ENCODE peak calls at places on chromosome 22, in five cellular contexts. R is PC-3, L is IMR-90, K is neural progenitor cell, J is neuronal stem cell. E is an unnamed sample.

GRCh38 chr22:19576460-19577421 is 52.5 kb upstream of the CLDN5 start:
- DNase-seq in L (peak), R (peak), K (peak), J (no peak), E (no peak)

GRCh38 chr22:36180038-36180880 is 19.7 kb upstream of the APOL3 start:
- DNase-seq in L (peak), R (peak), J (peak), K (peak), E (peak)

GRCh38 chr22:22884888-22885840 is 2.5 kb upstream of the IGLL5 start:
- DNase-seq in J (no peak), K (no peak), L (no peak), R (no peak), E (no peak)

GRCh38 chr22:20206709-20207215 is 55.9 kb upstream of the CCDC188 start:
- DNase-seq in L (peak), J (no peak), K (no peak), R (no peak), E (no peak)

GRCh38 chr22:16609548-16610261 is 17.1 kb upstream of the CCT8L2 start:
- DNase-seq in K (no peak), J (no peak), R (no peak), L (no peak), E (no peak)

GRCh38 chr22:29151316-29151715 is 54.4 kb upstream of the EMID1 start:
- DNase-seq in J (no peak), R (no peak), L (no peak), K (no peak), E (no peak)

GRCh38 chr22:49026476-49027121 is 801.1 kb downstream of the BRD1 start:
- DNase-seq in R (no peak), L (no peak), J (no peak), K (peak), E (no peak)

GRCh38 chr22:17087176-17088131 is 2.7 kb downstream of the IL17RA start:
- DNase-seq in K (no peak), J (no peak), L (peak), R (no peak), E (no peak)

GRCh38 chr22:25970996-25971811 is 198.1 kb upstream of the SEZ6L start:
- DNase-seq in R (no peak), J (no peak), L (no peak), K (peak), E (no peak)

GRCh38 chr22:49724893-49725489 is 102.7 kb downstream of the BRD1 start:
- DNase-seq in K (peak), L (peak), R (peak), J (peak), E (peak)

GRCh38 chr22:40414306-40414705 is 43.9 kb downstream of the SGSM3 start:
- DNase-seq in J (no peak), R (peak), L (peak), K (no peak), E (no peak)

GRCh38 chr22:40412441-40412840 is 42.0 kb downstream of the SGSM3 start:
- DNase-seq in R (no peak), L (no peak), K (no peak), J (no peak), E (no peak)

GRCh38 chr22:40414838-40415505 is 44.6 kb downstream of the SGSM3 start:
- DNase-seq in L (no peak), R (no peak), J (no peak), K (no peak), E (no peak)

GRCh38 chr22:40415531-40416266 is 45.3 kb downstream of the SGSM3 start:
- DNase-seq in K (no peak), J (no peak), L (peak), R (no peak), E (no peak)

GRCh38 chr22:40413873-40414272 is 43.5 kb downstream of the SGSM3 start:
- DNase-seq in J (no peak), L (no peak), K (no peak), R (no peak), E (no peak)
- H3K9ac ChIP-seq in J (no peak), L (no peak), K (no peak), R (no peak), E (no peak)

DNA sequence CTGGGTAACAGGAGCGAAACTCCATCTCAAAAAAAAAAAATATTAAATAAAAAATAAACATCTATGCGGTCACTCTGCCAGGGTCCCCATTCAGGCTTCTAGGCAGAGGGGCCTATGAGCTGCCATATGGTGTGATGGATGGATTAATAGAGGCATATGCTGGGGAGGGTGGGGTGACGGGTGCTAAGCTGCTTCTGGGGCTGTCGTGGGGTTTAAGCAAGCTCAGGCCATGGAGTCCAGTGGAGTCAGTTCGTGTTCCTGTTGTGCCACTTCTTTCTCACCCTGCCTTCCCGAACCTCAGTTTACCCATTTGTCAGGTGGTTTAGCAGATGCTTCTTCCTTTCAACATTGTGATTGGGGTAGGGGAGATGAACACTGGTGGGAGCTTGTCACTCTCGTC is 9.0 kb upstream of the GRAMD4 start:
- DNase-seq in L (no peak), K (no peak), J (no peak), R (no peak), E (no peak)
- H3K9ac ChIP-seq in L (no peak), K (no peak), J (no peak), R (no peak), E (no peak)

DNA sequence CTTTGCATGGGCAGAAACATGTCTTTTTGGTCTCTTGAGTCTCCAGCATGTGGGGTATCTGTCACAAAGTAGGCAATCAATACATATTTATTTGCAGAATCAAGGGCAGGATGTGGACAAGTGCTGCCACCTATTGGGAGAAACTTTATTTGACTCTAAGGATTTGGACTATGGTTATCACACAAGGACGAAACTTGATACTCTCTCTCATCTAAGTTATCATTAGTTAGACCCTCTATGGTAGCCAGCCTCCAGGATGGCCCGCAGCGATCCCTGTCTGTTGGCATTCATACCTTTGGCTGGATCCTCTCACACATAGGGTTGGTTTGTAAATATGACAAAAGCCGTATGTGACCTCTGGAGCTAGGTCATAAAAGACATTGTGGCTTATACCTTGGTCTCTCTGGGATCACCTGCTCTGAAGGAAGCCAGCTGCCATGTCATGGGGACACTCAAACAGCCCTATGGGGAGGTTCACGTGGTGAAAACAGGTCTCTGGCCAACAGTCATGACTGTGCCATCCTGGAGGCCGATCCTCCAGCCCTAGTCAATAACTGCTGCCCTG is 1.1 kb upstream of the FBXO7 start:
- DNase-seq in L (peak), R (peak), J (peak), K (peak), E (peak)
- H3K9ac ChIP-seq in L (no peak), R (no peak), J (no peak), K (no peak), E (peak)

GRCh38 chr22:43000441-43001175 is 14.3 kb downstream of the PACSIN2 start:
- DNase-seq in L (peak), K (no peak), J (no peak), R (peak), E (no peak)
- H3K9ac ChIP-seq in L (no peak), K (no peak), J (no peak), R (no peak), E (no peak)

DNA sequence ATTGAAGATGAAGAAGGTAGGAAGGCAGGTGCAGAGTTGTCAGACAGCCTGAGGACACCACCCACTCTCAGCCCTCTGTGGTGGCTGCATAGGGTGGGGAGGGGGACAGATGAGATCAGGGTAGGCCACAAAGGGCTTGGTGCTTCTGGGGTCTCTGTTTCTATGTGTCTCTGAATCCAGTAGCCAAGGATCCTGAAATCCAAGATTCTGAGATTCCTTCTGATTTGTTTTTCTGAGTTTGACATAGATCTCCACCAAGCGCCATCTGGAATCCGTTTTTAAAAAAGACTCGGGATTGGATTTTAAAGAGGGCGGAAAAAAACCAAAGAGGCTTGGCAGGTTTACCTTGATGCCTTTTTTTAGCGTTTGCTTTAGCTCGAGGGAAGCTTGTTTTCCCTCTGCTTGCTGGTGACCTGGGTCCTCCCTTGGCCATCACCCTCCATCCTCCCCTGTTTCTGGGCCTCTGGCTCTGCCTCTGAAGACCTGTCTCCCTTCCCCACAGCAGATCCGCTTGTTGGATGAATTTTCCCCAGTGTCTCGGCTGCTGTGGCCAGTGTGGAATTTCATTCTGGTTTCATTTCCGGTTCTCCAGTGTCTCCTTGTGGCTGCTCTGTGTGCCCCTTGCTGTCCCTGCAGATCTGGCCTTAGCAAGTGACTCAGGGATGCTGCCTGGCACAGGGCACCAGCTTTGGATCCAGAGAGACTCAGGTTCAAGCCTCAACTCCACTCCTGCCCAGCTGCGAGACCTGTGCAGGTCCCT is 15.0 kb downstream of the SYNGR1 start:
- DNase-seq in K (no peak), R (no peak), L (no peak), J (no peak), E (no peak)
- H3K9ac ChIP-seq in K (no peak), R (no peak), L (no peak), J (peak), E (peak)

GRCh38 chr22:27911329-27911728 is 7.7 kb downstream of the PITPNB start:
- DNase-seq in J (no peak), K (no peak), R (no peak), L (no peak), E (no peak)
- H3K9ac ChIP-seq in J (no peak), K (no peak), R (no peak), L (no peak), E (no peak)

GRCh38 chr22:30290679-30291333 is 1.5 kb upstream of the CASTOR1 start:
- DNase-seq in J (peak), R (peak), K (peak), L (peak), E (no peak)
- H3K9ac ChIP-seq in J (peak), R (no peak), K (no peak), L (no peak), E (no peak)